ENCODE peak calls at places on chromosome 16, in five cellular contexts. One of them, this sample, is unnamed. For H3K4me1, the result is how much of the 10 kb centered on the place peaks cover.

GRCh38 chr16:68737730-68738590 is 868 bp downstream of the CDH1 start:
- DNase-seq in naive thymus-derived CD4-positive, alpha-beta T cell: no peak
- DNase-seq in tibial artery: no peak
- DNase-seq in HepG2: no peak
- DNase-seq in cardiac muscle cell: peak
- DNase-seq in this sample: peak

GRCh38 chr16:19559242-19559910 is 3.9 kb downstream of the VPS35L start:
- DNase-seq in cardiac muscle cell: peak
- DNase-seq in tibial artery: no peak
- DNase-seq in naive thymus-derived CD4-positive, alpha-beta T cell: peak
- DNase-seq in HepG2: peak
- DNase-seq in this sample: no peak

GRCh38 chr16:72236866-72237265 is 64.9 kb upstream of the PMFBP1 start:
- DNase-seq in tibial artery: no peak
- DNase-seq in naive thymus-derived CD4-positive, alpha-beta T cell: no peak
- DNase-seq in cardiac muscle cell: no peak
- DNase-seq in HepG2: no peak
- DNase-seq in this sample: no peak

GRCh38 chr16:74717367-74717766 is 16.7 kb upstream of the MLKL start:
- DNase-seq in tibial artery: no peak
- DNase-seq in naive thymus-derived CD4-positive, alpha-beta T cell: no peak
- DNase-seq in cardiac muscle cell: no peak
- DNase-seq in HepG2: no peak
- DNase-seq in this sample: no peak

GRCh38 chr16:19006446-19007315 is 22.9 kb downstream of the TMC7 start:
- DNase-seq in tibial artery: no peak
- DNase-seq in naive thymus-derived CD4-positive, alpha-beta T cell: no peak
- DNase-seq in cardiac muscle cell: no peak
- DNase-seq in HepG2: peak
- DNase-seq in this sample: no peak

GRCh38 chr16:4548124-4548523 is 8.0 kb upstream of the C16orf96 start:
- DNase-seq in naive thymus-derived CD4-positive, alpha-beta T cell: no peak
- DNase-seq in HepG2: no peak
- DNase-seq in tibial artery: no peak
- DNase-seq in cardiac muscle cell: no peak
- DNase-seq in this sample: no peak

GRCh38 chr16:72715267-72715666 is 332.7 kb downstream of the ZFHX3 start:
- DNase-seq in naive thymus-derived CD4-positive, alpha-beta T cell: no peak
- DNase-seq in tibial artery: no peak
- DNase-seq in HepG2: no peak
- DNase-seq in cardiac muscle cell: no peak
- DNase-seq in this sample: no peak

GRCh38 chr16:46972971-46973456 is 460 bp downstream of the DNAJA2 start:
- DNase-seq in naive thymus-derived CD4-positive, alpha-beta T cell: no peak
- DNase-seq in HepG2: peak
- DNase-seq in cardiac muscle cell: peak
- DNase-seq in tibial artery: peak
- DNase-seq in this sample: no peak

GRCh38 chr16:84239186-84239790 is 524 bp downstream of the KCNG4 start:
- DNase-seq in cardiac muscle cell: no peak
- DNase-seq in tibial artery: no peak
- DNase-seq in naive thymus-derived CD4-positive, alpha-beta T cell: no peak
- DNase-seq in HepG2: no peak
- DNase-seq in this sample: no peak

GRCh38 chr16:3145151-3145550 is 10.3 kb downstream of the ZNF213 start:
- DNase-seq in cardiac muscle cell: no peak
- DNase-seq in tibial artery: no peak
- DNase-seq in naive thymus-derived CD4-positive, alpha-beta T cell: no peak
- DNase-seq in HepG2: no peak
- DNase-seq in this sample: no peak

GRCh38 chr16:68079616-68080344 is 5.4 kb upstream of the NFATC3 start:
- DNase-seq in tibial artery: peak
- DNase-seq in HepG2: peak
- DNase-seq in cardiac muscle cell: no peak
- DNase-seq in naive thymus-derived CD4-positive, alpha-beta T cell: peak
- DNase-seq in this sample: peak

GRCh38 chr16:22356930-22357634 is 17.3 kb downstream of the CDR2 start:
- DNase-seq in naive thymus-derived CD4-positive, alpha-beta T cell: no peak
- DNase-seq in tibial artery: no peak
- DNase-seq in cardiac muscle cell: no peak
- DNase-seq in HepG2: no peak
- DNase-seq in this sample: no peak

GRCh38 chr16:81241706-81242105 is 3.2 kb downstream of the BCO1 start:
- DNase-seq in naive thymus-derived CD4-positive, alpha-beta T cell: no peak
- DNase-seq in HepG2: no peak
- DNase-seq in cardiac muscle cell: no peak
- DNase-seq in tibial artery: no peak
- DNase-seq in this sample: no peak

GRCh38 chr16:53985865-53986264 is 281.9 kb downstream of the FTO start:
- DNase-seq in naive thymus-derived CD4-positive, alpha-beta T cell: no peak
- DNase-seq in HepG2: no peak
- DNase-seq in cardiac muscle cell: no peak
- DNase-seq in tibial artery: no peak
- DNase-seq in this sample: no peak

GRCh38 chr16:53984936-53985335 is 281.0 kb downstream of the FTO start:
- DNase-seq in cardiac muscle cell: no peak
- DNase-seq in HepG2: no peak
- DNase-seq in naive thymus-derived CD4-positive, alpha-beta T cell: no peak
- DNase-seq in tibial artery: no peak
- DNase-seq in this sample: no peak

GRCh38 chr16:53989597-53989996 is 285.6 kb downstream of the FTO start:
- DNase-seq in tibial artery: no peak
- DNase-seq in HepG2: no peak
- DNase-seq in naive thymus-derived CD4-positive, alpha-beta T cell: no peak
- DNase-seq in cardiac muscle cell: no peak
- DNase-seq in this sample: no peak

GRCh38 chr16:53991181-53992056 is 287.5 kb downstream of the FTO start:
- DNase-seq in cardiac muscle cell: no peak
- DNase-seq in naive thymus-derived CD4-positive, alpha-beta T cell: no peak
- DNase-seq in tibial artery: no peak
- DNase-seq in HepG2: peak
- DNase-seq in this sample: no peak

GRCh38 chr16:53988136-53988535 is 284.2 kb downstream of the FTO start:
- DNase-seq in naive thymus-derived CD4-positive, alpha-beta T cell: no peak
- DNase-seq in cardiac muscle cell: no peak
- DNase-seq in HepG2: no peak
- DNase-seq in tibial artery: no peak
- DNase-seq in this sample: no peak
- H3K4me1 ChIP-seq in naive thymus-derived CD4-positive, alpha-beta T cell: under half
- H3K4me1 ChIP-seq in cardiac muscle cell: under half
- H3K4me1 ChIP-seq in HepG2: under half
- H3K4me1 ChIP-seq in tibial artery: under half
- H3K4me1 ChIP-seq in this sample: under half

GRCh38 chr16:56234737-56235136 is 43.4 kb downstream of the GNAO1 start:
- DNase-seq in HepG2: no peak
- DNase-seq in cardiac muscle cell: no peak
- DNase-seq in tibial artery: no peak
- DNase-seq in naive thymus-derived CD4-positive, alpha-beta T cell: no peak
- DNase-seq in this sample: no peak
- H3K4me3 ChIP-seq in HepG2: no peak
- H3K4me3 ChIP-seq in cardiac muscle cell: no peak
- H3K4me3 ChIP-seq in tibial artery: no peak
- H3K4me3 ChIP-seq in naive thymus-derived CD4-positive, alpha-beta T cell: no peak
- H3K4me3 ChIP-seq in this sample: no peak

GRCh38 chr16:30065943-30066881 is 652 bp downstream of the ALDOA start:
- DNase-seq in HepG2: no peak
- DNase-seq in tibial artery: no peak
- DNase-seq in cardiac muscle cell: peak
- DNase-seq in naive thymus-derived CD4-positive, alpha-beta T cell: no peak
- DNase-seq in this sample: peak

GRCh38 chr16:30064746-30065111 is 831 bp upstream of the ALDOA start:
- DNase-seq in cardiac muscle cell: no peak
- DNase-seq in naive thymus-derived CD4-positive, alpha-beta T cell: no peak
- DNase-seq in HepG2: no peak
- DNase-seq in tibial artery: no peak
- DNase-seq in this sample: no peak

GRCh38 chr16:30065112-30065942 is at the start of gene ALDOA:
- DNase-seq in naive thymus-derived CD4-positive, alpha-beta T cell: peak
- DNase-seq in HepG2: peak
- DNase-seq in tibial artery: peak
- DNase-seq in cardiac muscle cell: peak
- DNase-seq in this sample: peak

GRCh38 chr16:30063278-30063892 is 2.2 kb upstream of the ALDOA start:
- DNase-seq in cardiac muscle cell: no peak
- DNase-seq in tibial artery: no peak
- DNase-seq in HepG2: no peak
- DNase-seq in naive thymus-derived CD4-positive, alpha-beta T cell: no peak
- DNase-seq in this sample: no peak

GRCh38 chr16:30063893-30064745 is 1.4 kb upstream of the ALDOA start:
- DNase-seq in tibial artery: peak
- DNase-seq in HepG2: peak
- DNase-seq in naive thymus-derived CD4-positive, alpha-beta T cell: peak
- DNase-seq in cardiac muscle cell: peak
- DNase-seq in this sample: peak
- H3K4me1 ChIP-seq in tibial artery: under half
- H3K4me1 ChIP-seq in HepG2: under half
- H3K4me1 ChIP-seq in naive thymus-derived CD4-positive, alpha-beta T cell: under half
- H3K4me1 ChIP-seq in cardiac muscle cell: under half
- H3K4me1 ChIP-seq in this sample: under half

GRCh38 chr16:29664133-29664912 is 1.3 kb downstream of the SPN start:
- DNase-seq in naive thymus-derived CD4-positive, alpha-beta T cell: peak
- DNase-seq in tibial artery: no peak
- DNase-seq in HepG2: no peak
- DNase-seq in cardiac muscle cell: no peak
- DNase-seq in this sample: no peak

GRCh38 chr16:29663020-29663828 is at the start of gene SPN:
- DNase-seq in HepG2: no peak
- DNase-seq in cardiac muscle cell: peak
- DNase-seq in naive thymus-derived CD4-positive, alpha-beta T cell: peak
- DNase-seq in tibial artery: no peak
- DNase-seq in this sample: no peak

GRCh38 chr16:29662000-29662728 is 883 bp upstream of the SPN start:
- DNase-seq in tibial artery: no peak
- DNase-seq in HepG2: no peak
- DNase-seq in cardiac muscle cell: no peak
- DNase-seq in naive thymus-derived CD4-positive, alpha-beta T cell: no peak
- DNase-seq in this sample: no peak

GRCh38 chr16:29663829-29664132 is 734 bp downstream of the SPN start:
- DNase-seq in cardiac muscle cell: no peak
- DNase-seq in tibial artery: no peak
- DNase-seq in HepG2: no peak
- DNase-seq in naive thymus-derived CD4-positive, alpha-beta T cell: peak
- DNase-seq in this sample: no peak

DNA sequence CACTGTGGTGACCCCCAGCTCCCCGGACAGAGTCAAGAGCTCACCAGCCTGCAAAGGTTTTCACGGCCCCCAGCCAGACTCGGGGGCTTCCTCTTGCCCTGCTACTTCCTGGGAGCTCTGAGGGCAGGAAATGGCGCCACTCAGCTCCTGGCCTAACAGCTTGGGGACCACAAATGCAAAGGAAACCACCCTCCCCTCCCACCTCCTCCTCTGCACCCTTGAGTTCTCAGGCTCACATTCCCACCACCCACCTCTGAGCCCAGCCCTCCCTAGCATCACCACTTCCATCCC is 373 bp upstream of the SPN start:
- DNase-seq in tibial artery: no peak
- DNase-seq in HepG2: no peak
- DNase-seq in naive thymus-derived CD4-positive, alpha-beta T cell: peak
- DNase-seq in cardiac muscle cell: no peak
- DNase-seq in this sample: no peak
- H3K4me3 ChIP-seq in tibial artery: no peak
- H3K4me3 ChIP-seq in HepG2: no peak
- H3K4me3 ChIP-seq in naive thymus-derived CD4-positive, alpha-beta T cell: peak
- H3K4me3 ChIP-seq in cardiac muscle cell: no peak
- H3K4me3 ChIP-seq in this sample: no peak

DNA sequence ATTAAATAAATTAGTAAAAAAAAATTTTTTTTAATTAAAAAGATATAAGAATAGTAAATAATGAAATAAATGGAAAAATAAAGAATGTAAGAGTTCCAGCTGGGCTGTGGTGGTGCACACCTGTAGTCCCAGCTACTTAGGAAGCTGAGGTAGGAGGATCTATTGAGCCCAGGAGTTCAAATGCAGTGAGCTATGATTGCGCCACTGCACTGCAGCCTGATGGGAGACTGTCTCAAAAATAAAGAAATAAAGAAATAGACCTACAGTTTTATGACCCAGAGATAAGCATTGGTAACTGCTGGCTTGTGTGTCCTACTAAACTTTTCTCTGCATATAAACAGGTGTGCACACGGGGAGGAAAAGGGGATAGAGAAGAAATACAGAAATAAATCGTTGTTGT is 7.8 kb upstream of the PDP2 start:
- DNase-seq in cardiac muscle cell: no peak
- DNase-seq in naive thymus-derived CD4-positive, alpha-beta T cell: no peak
- DNase-seq in tibial artery: no peak
- DNase-seq in HepG2: no peak
- DNase-seq in this sample: no peak
- H3K4me1 ChIP-seq in cardiac muscle cell: under half
- H3K4me1 ChIP-seq in naive thymus-derived CD4-positive, alpha-beta T cell: under half
- H3K4me1 ChIP-seq in tibial artery: under half
- H3K4me1 ChIP-seq in HepG2: under half
- H3K4me1 ChIP-seq in this sample: under half

GRCh38 chr16:86151372-86151950 is 252.5 kb downstream of the IRF8 start:
- DNase-seq in naive thymus-derived CD4-positive, alpha-beta T cell: no peak
- DNase-seq in tibial artery: no peak
- DNase-seq in HepG2: no peak
- DNase-seq in cardiac muscle cell: no peak
- DNase-seq in this sample: no peak

GRCh38 chr16:86145669-86146068 is 246.7 kb downstream of the IRF8 start:
- DNase-seq in tibial artery: no peak
- DNase-seq in naive thymus-derived CD4-positive, alpha-beta T cell: no peak
- DNase-seq in cardiac muscle cell: no peak
- DNase-seq in HepG2: no peak
- DNase-seq in this sample: no peak

GRCh38 chr16:86156155-86156554 is 257.2 kb downstream of the IRF8 start:
- DNase-seq in cardiac muscle cell: no peak
- DNase-seq in HepG2: no peak
- DNase-seq in naive thymus-derived CD4-positive, alpha-beta T cell: no peak
- DNase-seq in tibial artery: no peak
- DNase-seq in this sample: no peak

DNA sequence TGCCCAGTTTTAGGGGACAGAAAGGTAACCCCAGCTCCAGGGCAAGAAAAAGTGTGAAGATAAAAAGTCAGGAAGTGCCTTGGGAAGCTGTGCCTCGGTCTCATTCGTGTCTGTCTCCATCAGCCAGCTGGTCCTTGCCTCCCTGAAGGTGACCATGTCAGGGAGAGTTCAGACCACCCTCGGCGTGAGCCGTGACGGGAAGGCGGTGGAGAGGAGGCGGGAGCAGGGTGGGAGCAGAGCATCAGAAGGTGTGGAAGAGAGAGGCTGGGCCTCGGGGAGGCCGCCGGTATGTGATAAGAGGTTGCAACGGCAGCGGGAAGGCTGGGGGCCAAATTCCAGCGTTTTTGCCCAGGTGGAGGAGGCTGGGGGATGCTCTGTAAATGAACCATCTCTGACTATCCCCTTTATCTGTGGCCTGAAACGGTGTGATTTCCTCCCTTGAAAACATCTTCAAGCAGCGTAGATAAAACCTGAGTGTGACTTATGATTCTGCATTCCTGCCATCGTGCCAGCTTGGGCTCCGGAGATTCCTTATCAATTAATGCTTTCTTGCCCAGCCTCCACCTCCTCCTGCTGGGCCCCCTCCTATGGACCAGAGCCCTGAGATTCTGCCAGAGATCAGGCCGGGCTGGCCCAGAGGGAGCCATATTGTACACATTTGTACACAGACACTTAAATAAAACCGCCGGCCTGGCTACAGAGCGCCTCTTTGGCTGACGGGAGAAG is 251.8 kb downstream of the IRF8 start:
- DNase-seq in naive thymus-derived CD4-positive, alpha-beta T cell: no peak
- DNase-seq in tibial artery: no peak
- DNase-seq in cardiac muscle cell: no peak
- DNase-seq in HepG2: no peak
- DNase-seq in this sample: no peak
- H3K4me3 ChIP-seq in naive thymus-derived CD4-positive, alpha-beta T cell: no peak
- H3K4me3 ChIP-seq in tibial artery: no peak
- H3K4me3 ChIP-seq in cardiac muscle cell: no peak
- H3K4me3 ChIP-seq in HepG2: no peak
- H3K4me3 ChIP-seq in this sample: no peak

This sample was measured in ovary.